ENCODE peak calls at places on chromosome 19, in six cellular contexts. X is suprapubic skin, E is A549, J is IMR-90, N is stomach, P is uterus. R is an unnamed sample. For H3K4me1, the result is how much of the 10 kb centered on the place peaks cover.

GRCh38 chr19:48397636-48398328 is 4.3 kb downstream of the GRIN2D start:
- DNase-seq in P (no peak), N (no peak), X (peak), J (no peak), E (no peak), R (no peak)

GRCh38 chr19:6519289-6519688 is 11.5 kb upstream of the TNFSF9 start:
- DNase-seq in X (no peak), J (peak), E (peak), N (no peak), P (no peak), R (no peak)

GRCh38 chr19:6213696-6214585 is 65.8 kb downstream of the MLLT1 start:
- DNase-seq in E (no peak), P (peak), X (no peak), J (no peak), N (no peak), R (no peak)

GRCh38 chr19:47284324-47284899 is 9.7 kb downstream of the INAFM1 start:
- DNase-seq in E (peak), P (peak), X (no peak), J (peak), N (no peak), R (peak)

GRCh38 chr19:45035755-45036154 is 3.1 kb upstream of the CLASRP start:
- DNase-seq in P (no peak), N (no peak), J (no peak), E (no peak), X (no peak), R (no peak)

GRCh38 chr19:38538793-38539528 is 78.8 kb downstream of the MAP4K1 start:
- DNase-seq in P (no peak), X (no peak), J (no peak), E (no peak), N (no peak), R (no peak)

GRCh38 chr19:38290631-38291147 is 13.4 kb upstream of the C19orf33 start:
- DNase-seq in E (peak), J (peak), N (peak), X (no peak), P (no peak), R (peak)

GRCh38 chr19:19296953-19297689 is 23.2 kb downstream of the SUGP1 start:
- DNase-seq in P (no peak), N (no peak), E (no peak), X (no peak), J (no peak), R (no peak)

GRCh38 chr19:53977429-53977990 is 13.9 kb upstream of the CACNG6 start:
- DNase-seq in E (peak), N (peak), X (no peak), J (peak), P (peak), R (peak)

GRCh38 chr19:33285441-33285927 is 16.9 kb downstream of the CEBPA start:
- DNase-seq in N (peak), E (no peak), P (no peak), J (no peak), X (no peak), R (no peak)

GRCh38 chr19:14556662-14557188 is 15.1 kb downstream of the NDUFB7 start:
- DNase-seq in E (peak), N (peak), P (peak), J (peak), X (no peak), R (peak)

GRCh38 chr19:42246869-42247630 is 4.6 kb upstream of the GSK3A start:
- DNase-seq in J (peak), E (peak), P (peak), X (no peak), N (no peak), R (no peak)

GRCh38 chr19:33236696-33237390 is 11.2 kb upstream of the SLC7A10 start:
- DNase-seq in X (no peak), P (no peak), E (no peak), N (no peak), J (no peak), R (no peak)

GRCh38 chr19:49210108-49210900 is 52.7 kb downstream of the TRPM4 start:
- DNase-seq in J (no peak), E (peak), X (no peak), N (no peak), P (peak), R (no peak)

GRCh38 chr19:27754700-27755099 is 1458.3 kb downstream of the UQCRFS1 start:
- DNase-seq in E (no peak), J (no peak), P (no peak), X (peak), N (no peak), R (no peak)

GRCh38 chr19:40598918-40599307 is 2.3 kb upstream of the LTBP4 start:
- DNase-seq in J (no peak), E (no peak), N (no peak), P (no peak), X (no peak), R (no peak)
- H3K4me1 ChIP-seq in J (under half), E (half or more), N (half or more), P (under half), X (half or more), R (under half)

DNA sequence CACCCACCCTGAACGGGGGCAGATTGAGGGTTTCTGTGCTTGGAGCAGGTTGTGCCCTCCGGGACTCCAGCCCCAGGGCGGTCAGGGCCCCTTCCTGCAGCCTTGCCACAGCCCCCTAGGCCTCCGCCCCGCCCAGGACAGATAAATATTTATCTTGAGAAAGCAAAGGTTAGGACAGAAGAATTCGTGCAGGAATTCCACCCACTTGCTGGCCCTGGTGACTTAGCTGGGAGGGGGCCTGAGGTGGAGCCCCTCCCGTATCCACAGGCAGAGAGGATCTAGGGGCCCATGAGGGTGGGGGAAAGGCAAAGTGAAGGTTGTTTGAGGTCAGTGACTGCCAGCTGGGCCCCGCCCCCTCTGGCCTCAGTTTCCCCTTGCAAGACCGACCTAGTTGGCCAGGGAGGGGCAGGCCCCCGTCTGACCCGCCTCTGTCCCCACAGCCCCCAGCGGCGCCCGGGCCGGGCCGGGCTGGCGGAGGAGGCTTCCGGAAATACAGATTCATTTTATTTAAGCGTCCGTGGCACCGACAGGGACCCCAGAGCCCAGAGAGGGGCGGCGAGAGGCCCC is 5.2 kb downstream of the MIDN start:
- DNase-seq in P (no peak), X (no peak), E (peak), N (no peak), J (peak), R (peak)
- TF ChIP-seq POLR2A in P (no peak), X (no peak), E (no peak), N (no peak), J (peak), R (no peak)

DNA sequence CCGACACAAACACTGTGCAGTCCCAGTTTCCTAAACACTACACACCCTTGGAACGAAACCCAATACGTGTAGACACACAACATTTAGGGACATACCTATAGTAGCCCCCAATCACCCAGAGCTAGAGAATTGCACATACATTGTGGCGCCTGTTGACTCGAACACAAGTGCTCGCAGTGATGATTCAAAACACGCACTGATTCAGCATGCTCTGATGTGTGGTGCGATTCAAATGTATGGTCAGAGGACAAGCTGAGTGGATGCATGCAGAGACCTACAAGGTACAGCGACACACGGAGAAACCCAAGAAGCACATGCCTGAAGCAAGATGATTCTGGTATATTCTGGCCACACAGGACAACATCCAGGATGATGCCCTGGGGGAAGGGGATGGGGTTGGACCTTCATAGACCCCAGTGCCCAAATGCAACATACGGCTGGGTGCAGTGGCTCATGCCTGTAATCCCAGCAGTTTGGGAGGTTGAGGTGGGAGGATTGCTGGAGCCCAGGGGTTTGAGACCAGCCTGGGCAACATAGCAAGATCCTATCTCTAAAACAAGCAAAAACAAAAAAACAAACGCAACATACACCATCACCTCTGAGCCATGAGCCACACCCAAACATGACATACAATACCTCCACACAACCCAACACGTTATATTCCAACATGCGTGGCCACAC is 997 bp upstream of the KCNN4 start:
- DNase-seq in J (no peak), N (no peak), E (no peak), X (no peak), P (no peak), R (no peak)
- H3K4me1 ChIP-seq in J (under half), N (under half), E (half or more), X (half or more), P (under half), R (under half)

GRCh38 chr19:51703655-51704515 is 10.8 kb downstream of the SPACA6 start:
- DNase-seq in X (peak), N (peak), E (peak), J (peak), P (peak), R (peak)
- TF ChIP-seq POLR2A in X (no peak), N (peak), E (peak), J (peak), P (peak), R (peak)

GRCh38 chr19:1621574-1621973 is 16.3 kb upstream of the UQCR11 start:
- DNase-seq in X (no peak), E (no peak), N (no peak), P (no peak), J (no peak), R (no peak)
- H3K4me1 ChIP-seq in X (under half), E (under half), N (under half), P (under half), J (under half), R (under half)

GRCh38 chr19:55653651-55654322 is 1.0 kb upstream of the U2AF2 start:
- DNase-seq in E (peak), J (peak), N (peak), X (peak), P (peak), R (peak)
- TF ChIP-seq POLR2A in E (peak), J (peak), N (no peak), X (peak), P (peak), R (peak)

DNA sequence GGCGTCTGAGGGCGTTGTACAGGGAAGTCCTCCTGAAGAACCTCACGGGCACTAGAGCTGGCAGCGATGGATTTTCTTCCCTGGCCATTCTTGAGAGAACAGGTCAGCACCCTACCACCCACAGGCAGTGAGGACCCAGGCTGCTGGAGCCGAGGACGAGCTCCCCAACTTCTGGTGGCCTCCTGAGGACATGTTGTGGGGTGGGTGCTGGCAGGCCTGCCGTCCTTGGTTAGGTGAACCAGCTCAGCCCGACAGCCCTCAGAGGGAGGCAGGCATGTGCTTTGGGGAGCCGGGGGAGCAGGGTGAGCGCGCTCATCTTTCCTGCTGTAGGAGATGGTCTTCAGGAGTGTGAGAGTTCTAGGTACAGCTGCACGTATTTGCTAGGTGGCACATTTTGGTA is 15.4 kb downstream of the LYL1 start:
- DNase-seq in N (no peak), X (no peak), J (no peak), P (no peak), E (no peak), R (no peak)
- H3K4me1 ChIP-seq in N (half or more), X (under half), J (under half), P (under half), E (under half), R (under half)

R was measured in prostate gland.